ENCODE peak calls at places on chromosomes 1 and 21, in seven cellular contexts. M, Y, A, U, W, O and L are unnamed samples.

GRCh38 chr21:35323947-35324346 is 274.8 kb upstream of the RUNX1 start:
- DNase-seq in M (no peak), Y (no peak), A (no peak), U (no peak), W (no peak), O (peak; percentile 44), L (no peak)

GRCh38 chr1:118984086-118984989 is 3.8 kb downstream of the TBX15 start:
- DNase-seq in M (no peak), Y (no peak), A (no peak), U (no peak), W (no peak), O (no peak), L (no peak)

GRCh38 chr1:214553142-214553710 is 1.8 kb upstream of the PTPN14 start:
- DNase-seq in M (no peak), Y (no peak), A (no peak), U (no peak), W (no peak), O (no peak), L (no peak)

GRCh38 chr1:228804640-228805413 is 69.5 kb downstream of the RHOU start:
- DNase-seq in M (no peak), Y (peak; percentile 26), A (no peak), U (no peak), W (no peak), O (no peak), L (no peak)

GRCh38 chr1:19869929-19870328 is 12.3 kb upstream of the OTUD3 start:
- DNase-seq in M (no peak), Y (no peak), A (no peak), U (no peak), W (no peak), O (no peak), L (no peak)

GRCh38 chr1:165688046-165688445 is 10.3 kb downstream of the ALDH9A1 start:
- DNase-seq in M (no peak), Y (no peak), A (no peak), U (no peak), W (no peak), O (no peak), L (no peak)

GRCh38 chr1:25771246-25772114 is 28.5 kb upstream of the SELENON start:
- DNase-seq in M (no peak), Y (peak; percentile 40), A (peak; percentile 40), U (no peak), W (no peak), O (peak; percentile 74), L (peak; percentile 74)

GRCh38 chr21:43866659-43867331 is 1.8 kb downstream of the AGPAT3 start:
- DNase-seq in M (no peak), Y (peak; percentile 62), A (no peak), U (peak; percentile 40), W (peak; percentile 47), O (no peak), L (peak; percentile 92)

GRCh38 chr1:80893140-80893539 is 907.6 kb upstream of the ADGRL2 start:
- DNase-seq in M (no peak), Y (no peak), A (no peak), U (no peak), W (no peak), O (no peak), L (no peak)

GRCh38 chr21:34132202-34132601 is 58.8 kb downstream of the MRPS6 start:
- DNase-seq in M (no peak), Y (no peak), A (no peak), U (no peak), W (no peak), O (no peak), L (no peak)

GRCh38 chr1:45550401-45551305 is at the start of gene AKR1A1:
- DNase-seq in M (peak; percentile 87), Y (peak; percentile 90), A (peak; percentile 72), U (peak; percentile 72), W (peak; percentile 79), O (peak; percentile 89), L (peak; percentile 94)